ENCODE peak calls at places on chromosome 20, in nine cellular contexts. One of them, this sample, is unnamed.

GRCh38 chr20:32077192-32077591 is 25.1 kb downstream of the HCK start:
- DNase-seq in body of pancreas: peak
- DNase-seq in BJ: no peak
- DNase-seq in HEK293T: no peak
- DNase-seq in activated T-cell treated with anti-CD3 and anti-CD28 coated beads, Interleukin-2, amount 50 U/mL, for 72 hours: no peak
- DNase-seq in EL: no peak
- DNase-seq in GM20000: no peak
- DNase-seq in iPS-NIHi11: no peak
- DNase-seq in AML-193: no peak
- DNase-seq in this sample: peak

GRCh38 chr20:1029980-1030379 is 27.9 kb upstream of the RSPO4 start:
- DNase-seq in EL: no peak
- DNase-seq in body of pancreas: no peak
- DNase-seq in BJ: no peak
- DNase-seq in iPS-NIHi11: no peak
- DNase-seq in HEK293T: no peak
- DNase-seq in GM20000: no peak
- DNase-seq in AML-193: no peak
- DNase-seq in activated T-cell treated with anti-CD3 and anti-CD28 coated beads, Interleukin-2, amount 50 U/mL, for 72 hours: no peak
- DNase-seq in this sample: peak

GRCh38 chr20:461254-462198 is 807 bp downstream of the TBC1D20 start:
- DNase-seq in GM20000: no peak
- DNase-seq in iPS-NIHi11: peak
- DNase-seq in HEK293T: peak
- DNase-seq in EL: peak
- DNase-seq in BJ: no peak
- DNase-seq in body of pancreas: peak
- DNase-seq in activated T-cell treated with anti-CD3 and anti-CD28 coated beads, Interleukin-2, amount 50 U/mL, for 72 hours: peak
- DNase-seq in AML-193: no peak
- DNase-seq in this sample: peak

GRCh38 chr20:4601630-4602296 is 119.9 kb upstream of the PRND start:
- DNase-seq in BJ: no peak
- DNase-seq in GM20000: no peak
- DNase-seq in body of pancreas: peak
- DNase-seq in HEK293T: no peak
- DNase-seq in iPS-NIHi11: peak
- DNase-seq in EL: peak
- DNase-seq in AML-193: no peak
- DNase-seq in activated T-cell treated with anti-CD3 and anti-CD28 coated beads, Interleukin-2, amount 50 U/mL, for 72 hours: no peak
- DNase-seq in this sample: no peak

GRCh38 chr20:35539756-35540212 is 2.1 kb upstream of the ERGIC3 start:
- DNase-seq in BJ: no peak
- DNase-seq in activated T-cell treated with anti-CD3 and anti-CD28 coated beads, Interleukin-2, amount 50 U/mL, for 72 hours: peak
- DNase-seq in EL: no peak
- DNase-seq in HEK293T: peak
- DNase-seq in body of pancreas: peak
- DNase-seq in AML-193: no peak
- DNase-seq in iPS-NIHi11: peak
- DNase-seq in GM20000: peak
- DNase-seq in this sample: peak

GRCh38 chr20:34675993-34676641 is 775 bp downstream of the PIGU start:
- DNase-seq in body of pancreas: no peak
- DNase-seq in HEK293T: no peak
- DNase-seq in iPS-NIHi11: no peak
- DNase-seq in AML-193: no peak
- DNase-seq in GM20000: no peak
- DNase-seq in BJ: no peak
- DNase-seq in EL: no peak
- DNase-seq in activated T-cell treated with anti-CD3 and anti-CD28 coated beads, Interleukin-2, amount 50 U/mL, for 72 hours: no peak
- DNase-seq in this sample: peak

GRCh38 chr20:57777911-57778310 is 68.1 kb upstream of the PMEPA1 start:
- DNase-seq in iPS-NIHi11: no peak
- DNase-seq in HEK293T: no peak
- DNase-seq in activated T-cell treated with anti-CD3 and anti-CD28 coated beads, Interleukin-2, amount 50 U/mL, for 72 hours: no peak
- DNase-seq in body of pancreas: no peak
- DNase-seq in BJ: no peak
- DNase-seq in EL: no peak
- DNase-seq in AML-193: no peak
- DNase-seq in GM20000: no peak
- DNase-seq in this sample: no peak

GRCh38 chr20:56875052-56875663 is 246.1 kb downstream of the TFAP2C start:
- DNase-seq in body of pancreas: no peak
- DNase-seq in EL: peak
- DNase-seq in iPS-NIHi11: peak
- DNase-seq in HEK293T: no peak
- DNase-seq in GM20000: no peak
- DNase-seq in AML-193: no peak
- DNase-seq in BJ: peak
- DNase-seq in activated T-cell treated with anti-CD3 and anti-CD28 coated beads, Interleukin-2, amount 50 U/mL, for 72 hours: no peak
- DNase-seq in this sample: no peak

GRCh38 chr20:57460781-57461465 is 64.0 kb downstream of the CTCFL start:
- DNase-seq in AML-193: no peak
- DNase-seq in iPS-NIHi11: no peak
- DNase-seq in EL: no peak
- DNase-seq in body of pancreas: no peak
- DNase-seq in HEK293T: no peak
- DNase-seq in BJ: no peak
- DNase-seq in activated T-cell treated with anti-CD3 and anti-CD28 coated beads, Interleukin-2, amount 50 U/mL, for 72 hours: no peak
- DNase-seq in GM20000: no peak
- DNase-seq in this sample: peak

GRCh38 chr20:45355209-45355608 is 7.0 kb upstream of the SDC4 start:
- DNase-seq in activated T-cell treated with anti-CD3 and anti-CD28 coated beads, Interleukin-2, amount 50 U/mL, for 72 hours: peak
- DNase-seq in body of pancreas: no peak
- DNase-seq in BJ: no peak
- DNase-seq in GM20000: no peak
- DNase-seq in iPS-NIHi11: no peak
- DNase-seq in HEK293T: no peak
- DNase-seq in EL: peak
- DNase-seq in AML-193: no peak
- DNase-seq in this sample: peak

GRCh38 chr20:56323656-56324055 is 35.1 kb upstream of the FAM210B start:
- DNase-seq in GM20000: no peak
- DNase-seq in iPS-NIHi11: no peak
- DNase-seq in EL: no peak
- DNase-seq in activated T-cell treated with anti-CD3 and anti-CD28 coated beads, Interleukin-2, amount 50 U/mL, for 72 hours: no peak
- DNase-seq in HEK293T: no peak
- DNase-seq in BJ: no peak
- DNase-seq in body of pancreas: no peak
- DNase-seq in AML-193: no peak
- DNase-seq in this sample: no peak

GRCh38 chr20:19903168-19903676 is 113.9 kb upstream of the NAA20 start:
- DNase-seq in iPS-NIHi11: no peak
- DNase-seq in BJ: no peak
- DNase-seq in activated T-cell treated with anti-CD3 and anti-CD28 coated beads, Interleukin-2, amount 50 U/mL, for 72 hours: no peak
- DNase-seq in EL: no peak
- DNase-seq in body of pancreas: peak
- DNase-seq in GM20000: peak
- DNase-seq in AML-193: peak
- DNase-seq in HEK293T: no peak
- DNase-seq in this sample: peak

GRCh38 chr20:3010985-3011723 is 32.3 kb upstream of the GNRH2 start:
- DNase-seq in HEK293T: no peak
- DNase-seq in AML-193: no peak
- DNase-seq in EL: peak
- DNase-seq in body of pancreas: no peak
- DNase-seq in activated T-cell treated with anti-CD3 and anti-CD28 coated beads, Interleukin-2, amount 50 U/mL, for 72 hours: peak
- DNase-seq in iPS-NIHi11: no peak
- DNase-seq in GM20000: no peak
- DNase-seq in BJ: no peak
- DNase-seq in this sample: no peak

GRCh38 chr20:1888796-1889463 is 6.3 kb upstream of the SIRPA start:
- DNase-seq in activated T-cell treated with anti-CD3 and anti-CD28 coated beads, Interleukin-2, amount 50 U/mL, for 72 hours: no peak
- DNase-seq in body of pancreas: peak
- DNase-seq in iPS-NIHi11: no peak
- DNase-seq in EL: peak
- DNase-seq in BJ: no peak
- DNase-seq in AML-193: peak
- DNase-seq in GM20000: no peak
- DNase-seq in HEK293T: no peak
- DNase-seq in this sample: peak

GRCh38 chr20:38179846-38180245 is 14.8 kb upstream of the TGM2 start:
- DNase-seq in HEK293T: no peak
- DNase-seq in GM20000: no peak
- DNase-seq in body of pancreas: no peak
- DNase-seq in EL: no peak
- DNase-seq in activated T-cell treated with anti-CD3 and anti-CD28 coated beads, Interleukin-2, amount 50 U/mL, for 72 hours: no peak
- DNase-seq in AML-193: no peak
- DNase-seq in iPS-NIHi11: no peak
- DNase-seq in BJ: no peak
- DNase-seq in this sample: no peak

GRCh38 chr20:36969478-36970186 is 18.1 kb upstream of the SAMHD1 start:
- DNase-seq in EL: no peak
- DNase-seq in HEK293T: no peak
- DNase-seq in activated T-cell treated with anti-CD3 and anti-CD28 coated beads, Interleukin-2, amount 50 U/mL, for 72 hours: peak
- DNase-seq in iPS-NIHi11: no peak
- DNase-seq in AML-193: no peak
- DNase-seq in GM20000: no peak
- DNase-seq in BJ: no peak
- DNase-seq in body of pancreas: no peak
- DNase-seq in this sample: no peak

This sample was measured in OCI-M1.